ENCODE peak calls at places on chromosome 11, in nine cellular contexts. One of them, this sample, is unnamed.

GRCh38 chr11:28107331-28107725 is 628 bp downstream of the KIF18A start:
- DNase-seq in uterus: no peak
- DNase-seq in upper lobe of right lung: no peak
- DNase-seq in colonic mucosa: no peak
- DNase-seq in suprapubic skin: no peak
- DNase-seq in endothelial cell of umbilical vein: peak; percentile 70
- DNase-seq in PC-3: peak; percentile 19
- DNase-seq in CD8-positive, alpha-beta T cell: no peak
- DNase-seq in kidney: no peak
- DNase-seq in this sample: no peak

GRCh38 chr11:6258141-6258540 is 1.5 kb upstream of the CCKBR start:
- DNase-seq in uterus: no peak
- DNase-seq in upper lobe of right lung: no peak
- DNase-seq in colonic mucosa: no peak
- DNase-seq in suprapubic skin: no peak
- DNase-seq in endothelial cell of umbilical vein: no peak
- DNase-seq in PC-3: no peak
- DNase-seq in CD8-positive, alpha-beta T cell: no peak
- DNase-seq in kidney: no peak
- DNase-seq in this sample: no peak

GRCh38 chr11:99162819-99163218 is 142.1 kb downstream of the CNTN5 start:
- DNase-seq in uterus: no peak
- DNase-seq in upper lobe of right lung: no peak
- DNase-seq in colonic mucosa: no peak
- DNase-seq in suprapubic skin: no peak
- DNase-seq in endothelial cell of umbilical vein: no peak
- DNase-seq in PC-3: no peak
- DNase-seq in CD8-positive, alpha-beta T cell: no peak
- DNase-seq in kidney: no peak
- DNase-seq in this sample: no peak

GRCh38 chr11:8683115-8683807 is 669 bp downstream of the RPL27A start:
- DNase-seq in uterus: no peak
- DNase-seq in upper lobe of right lung: peak; percentile 71
- DNase-seq in colonic mucosa: no peak
- DNase-seq in suprapubic skin: no peak
- DNase-seq in endothelial cell of umbilical vein: no peak
- DNase-seq in PC-3: no peak
- DNase-seq in CD8-positive, alpha-beta T cell: no peak
- DNase-seq in kidney: no peak
- DNase-seq in this sample: peak; percentile 29

GRCh38 chr11:18731949-18732821 is 6.2 kb upstream of the IGSF22 start:
- DNase-seq in uterus: peak; percentile 59
- DNase-seq in upper lobe of right lung: no peak
- DNase-seq in colonic mucosa: peak; percentile 52
- DNase-seq in suprapubic skin: no peak
- DNase-seq in endothelial cell of umbilical vein: peak; percentile 60
- DNase-seq in PC-3: peak; percentile 70
- DNase-seq in CD8-positive, alpha-beta T cell: peak; percentile 82
- DNase-seq in kidney: no peak
- DNase-seq in this sample: no peak

GRCh38 chr11:1227551-1228182 is 4.8 kb downstream of the MUC5B start:
- DNase-seq in uterus: no peak
- DNase-seq in upper lobe of right lung: peak; percentile 60
- DNase-seq in colonic mucosa: peak; percentile 17
- DNase-seq in suprapubic skin: peak; percentile 60
- DNase-seq in endothelial cell of umbilical vein: no peak
- DNase-seq in PC-3: no peak
- DNase-seq in CD8-positive, alpha-beta T cell: no peak
- DNase-seq in kidney: peak; percentile 67
- DNase-seq in this sample: peak; percentile 64

GRCh38 chr11:61480936-61481335 is 27.6 kb upstream of the LRRC10B start:
- DNase-seq in uterus: no peak
- DNase-seq in upper lobe of right lung: no peak
- DNase-seq in colonic mucosa: peak; percentile 29
- DNase-seq in suprapubic skin: no peak
- DNase-seq in endothelial cell of umbilical vein: no peak
- DNase-seq in PC-3: peak; percentile 58
- DNase-seq in CD8-positive, alpha-beta T cell: no peak
- DNase-seq in kidney: no peak
- DNase-seq in this sample: no peak

GRCh38 chr11:7749456-7749855 is 43.2 kb upstream of the OVCH2 start:
- DNase-seq in uterus: no peak
- DNase-seq in upper lobe of right lung: no peak
- DNase-seq in colonic mucosa: no peak
- DNase-seq in suprapubic skin: no peak
- DNase-seq in endothelial cell of umbilical vein: no peak
- DNase-seq in PC-3: no peak
- DNase-seq in CD8-positive, alpha-beta T cell: no peak
- DNase-seq in kidney: no peak
- DNase-seq in this sample: no peak

GRCh38 chr11:19288256-19288655 is 47.5 kb upstream of the E2F8 start:
- DNase-seq in uterus: no peak
- DNase-seq in upper lobe of right lung: no peak
- DNase-seq in colonic mucosa: no peak
- DNase-seq in suprapubic skin: no peak
- DNase-seq in endothelial cell of umbilical vein: no peak
- DNase-seq in PC-3: no peak
- DNase-seq in CD8-positive, alpha-beta T cell: no peak
- DNase-seq in kidney: no peak
- DNase-seq in this sample: no peak

GRCh38 chr11:65423516-65424199 is 1.1 kb downstream of the NEAT1 start:
- DNase-seq in uterus: peak; percentile 28
- DNase-seq in upper lobe of right lung: peak; percentile 69
- DNase-seq in colonic mucosa: peak; percentile 51
- DNase-seq in suprapubic skin: peak; percentile 80
- DNase-seq in endothelial cell of umbilical vein: peak; percentile 28
- DNase-seq in PC-3: peak; percentile 32
- DNase-seq in CD8-positive, alpha-beta T cell: peak; percentile 77
- DNase-seq in kidney: peak; percentile 78
- DNase-seq in this sample: peak; percentile 42
- H3K4me1 ChIP-seq in uterus: no peaks in the 10 kb centered on the region
- H3K4me1 ChIP-seq in upper lobe of right lung: peaks cover 33% of the 10 kb centered on the region
- H3K4me1 ChIP-seq in colonic mucosa: peaks cover 5% of the 10 kb centered on the region
- H3K4me1 ChIP-seq in suprapubic skin: peaks cover 45% of the 10 kb centered on the region
- H3K4me1 ChIP-seq in endothelial cell of umbilical vein: peaks cover 45% of the 10 kb centered on the region
- H3K4me1 ChIP-seq in PC-3: peaks cover 50% of the 10 kb centered on the region
- H3K4me1 ChIP-seq in CD8-positive, alpha-beta T cell: peaks cover 53% of the 10 kb centered on the region
- H3K4me1 ChIP-seq in kidney: peaks cover 30% of the 10 kb centered on the region
- H3K4me1 ChIP-seq in this sample: peaks cover 28% of the 10 kb centered on the region

GRCh38 chr11:58391879-58392278 is 14.8 kb downstream of the OR5B3 start:
- DNase-seq in uterus: no peak
- DNase-seq in upper lobe of right lung: no peak
- DNase-seq in colonic mucosa: no peak
- DNase-seq in suprapubic skin: no peak
- DNase-seq in endothelial cell of umbilical vein: no peak
- DNase-seq in PC-3: peak; percentile 93
- DNase-seq in CD8-positive, alpha-beta T cell: no peak
- DNase-seq in kidney: no peak
- DNase-seq in this sample: no peak

GRCh38 chr11:58395581-58395980 is 11.1 kb downstream of the OR5B3 start:
- DNase-seq in uterus: no peak
- DNase-seq in upper lobe of right lung: no peak
- DNase-seq in colonic mucosa: no peak
- DNase-seq in suprapubic skin: no peak
- DNase-seq in endothelial cell of umbilical vein: no peak
- DNase-seq in PC-3: peak; percentile 39
- DNase-seq in CD8-positive, alpha-beta T cell: no peak
- DNase-seq in kidney: no peak
- DNase-seq in this sample: no peak

GRCh38 chr11:58394195-58394594 is 12.5 kb downstream of the OR5B3 start:
- DNase-seq in uterus: no peak
- DNase-seq in upper lobe of right lung: no peak
- DNase-seq in colonic mucosa: no peak
- DNase-seq in suprapubic skin: no peak
- DNase-seq in endothelial cell of umbilical vein: peak; percentile 79
- DNase-seq in PC-3: peak; percentile 99
- DNase-seq in CD8-positive, alpha-beta T cell: no peak
- DNase-seq in kidney: no peak
- DNase-seq in this sample: no peak

GRCh38 chr11:58392741-58393140 is 13.9 kb downstream of the OR5B3 start:
- DNase-seq in uterus: no peak
- DNase-seq in upper lobe of right lung: no peak
- DNase-seq in colonic mucosa: no peak
- DNase-seq in suprapubic skin: no peak
- DNase-seq in endothelial cell of umbilical vein: peak; percentile 11
- DNase-seq in PC-3: peak; percentile 98
- DNase-seq in CD8-positive, alpha-beta T cell: no peak
- DNase-seq in kidney: no peak
- DNase-seq in this sample: no peak

DNA sequence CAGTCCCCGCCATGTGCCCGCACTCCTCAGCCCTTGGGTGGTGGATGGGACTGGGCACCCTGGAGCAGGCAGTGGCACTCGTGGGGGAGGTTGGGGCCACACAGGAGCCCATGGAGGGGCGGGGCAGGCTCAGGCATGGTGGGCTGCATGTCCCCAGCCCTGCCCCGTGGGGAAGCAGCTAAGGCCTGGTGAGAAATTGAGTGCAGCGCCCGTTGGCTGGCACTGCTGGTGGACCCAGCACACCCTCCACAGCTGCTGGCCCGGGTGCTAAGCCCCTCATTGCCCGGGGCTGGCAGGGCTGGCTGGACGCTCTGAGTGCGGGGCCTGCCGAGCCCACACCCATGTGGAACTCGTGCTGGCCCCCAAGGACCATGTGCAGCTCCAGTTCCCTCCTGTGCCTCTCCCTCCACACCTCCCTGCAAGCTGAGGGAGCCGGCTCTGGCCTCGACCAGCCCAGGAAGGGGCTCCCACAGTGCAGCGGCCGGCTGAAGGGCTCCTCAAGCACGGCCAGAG is 16.1 kb downstream of the OR5B3 start:
- DNase-seq in uterus: no peak
- DNase-seq in upper lobe of right lung: peak; percentile 56
- DNase-seq in colonic mucosa: no peak
- DNase-seq in suprapubic skin: no peak
- DNase-seq in endothelial cell of umbilical vein: no peak
- DNase-seq in PC-3: no peak
- DNase-seq in CD8-positive, alpha-beta T cell: no peak
- DNase-seq in kidney: peak; percentile 61
- DNase-seq in this sample: peak; percentile 44
- H3K4me1 ChIP-seq in uterus: no peaks in the 10 kb centered on the region
- H3K4me1 ChIP-seq in upper lobe of right lung: no peaks in the 10 kb centered on the region
- H3K4me1 ChIP-seq in colonic mucosa: no peaks in the 10 kb centered on the region
- H3K4me1 ChIP-seq in suprapubic skin: no peaks in the 10 kb centered on the region
- H3K4me1 ChIP-seq in endothelial cell of umbilical vein: peaks cover 18% of the 10 kb centered on the region
- H3K4me1 ChIP-seq in PC-3: peaks cover 48% of the 10 kb centered on the region
- H3K4me1 ChIP-seq in CD8-positive, alpha-beta T cell: no peaks in the 10 kb centered on the region
- H3K4me1 ChIP-seq in kidney: no peaks in the 10 kb centered on the region
- H3K4me1 ChIP-seq in this sample: peaks cover 35% of the 10 kb centered on the region

GRCh38 chr11:14336507-14337503 is 22.2 kb downstream of the RRAS2 start:
- DNase-seq in uterus: no peak
- DNase-seq in upper lobe of right lung: no peak
- DNase-seq in colonic mucosa: no peak
- DNase-seq in suprapubic skin: no peak
- DNase-seq in endothelial cell of umbilical vein: peak; percentile 71
- DNase-seq in PC-3: peak; percentile 96
- DNase-seq in CD8-positive, alpha-beta T cell: no peak
- DNase-seq in kidney: no peak
- DNase-seq in this sample: peak; percentile 67

GRCh38 chr11:14334893-14335292 is 24.1 kb downstream of the RRAS2 start:
- DNase-seq in uterus: no peak
- DNase-seq in upper lobe of right lung: no peak
- DNase-seq in colonic mucosa: no peak
- DNase-seq in suprapubic skin: no peak
- DNase-seq in endothelial cell of umbilical vein: no peak
- DNase-seq in PC-3: no peak
- DNase-seq in CD8-positive, alpha-beta T cell: no peak
- DNase-seq in kidney: no peak
- DNase-seq in this sample: no peak

GRCh38 chr11:14335712-14336111 is 23.3 kb downstream of the RRAS2 start:
- DNase-seq in uterus: no peak
- DNase-seq in upper lobe of right lung: no peak
- DNase-seq in colonic mucosa: no peak
- DNase-seq in suprapubic skin: no peak
- DNase-seq in endothelial cell of umbilical vein: no peak
- DNase-seq in PC-3: no peak
- DNase-seq in CD8-positive, alpha-beta T cell: no peak
- DNase-seq in kidney: no peak
- DNase-seq in this sample: no peak

GRCh38 chr11:14331476-14332136 is 27.4 kb downstream of the RRAS2 start:
- DNase-seq in uterus: no peak
- DNase-seq in upper lobe of right lung: no peak
- DNase-seq in colonic mucosa: no peak
- DNase-seq in suprapubic skin: no peak
- DNase-seq in endothelial cell of umbilical vein: peak; percentile 64
- DNase-seq in PC-3: no peak
- DNase-seq in CD8-positive, alpha-beta T cell: no peak
- DNase-seq in kidney: no peak
- DNase-seq in this sample: no peak

GRCh38 chr11:14334193-14334592 is 24.8 kb downstream of the RRAS2 start:
- DNase-seq in uterus: no peak
- DNase-seq in upper lobe of right lung: no peak
- DNase-seq in colonic mucosa: no peak
- DNase-seq in suprapubic skin: no peak
- DNase-seq in endothelial cell of umbilical vein: no peak
- DNase-seq in PC-3: no peak
- DNase-seq in CD8-positive, alpha-beta T cell: no peak
- DNase-seq in kidney: no peak
- DNase-seq in this sample: no peak
- H3K4me1 ChIP-seq in uterus: no peaks in the 10 kb centered on the region
- H3K4me1 ChIP-seq in upper lobe of right lung: no peaks in the 10 kb centered on the region
- H3K4me1 ChIP-seq in colonic mucosa: no peaks in the 10 kb centered on the region
- H3K4me1 ChIP-seq in suprapubic skin: no peaks in the 10 kb centered on the region
- H3K4me1 ChIP-seq in endothelial cell of umbilical vein: peaks cover 19% of the 10 kb centered on the region
- H3K4me1 ChIP-seq in PC-3: peaks cover 16% of the 10 kb centered on the region
- H3K4me1 ChIP-seq in CD8-positive, alpha-beta T cell: no peaks in the 10 kb centered on the region
- H3K4me1 ChIP-seq in kidney: no peaks in the 10 kb centered on the region
- H3K4me1 ChIP-seq in this sample: peaks cover 50% of the 10 kb centered on the region

GRCh38 chr11:10673476-10674062 is 20.0 kb downstream of the IRAG1 start:
- DNase-seq in uterus: no peak
- DNase-seq in upper lobe of right lung: no peak
- DNase-seq in colonic mucosa: no peak
- DNase-seq in suprapubic skin: no peak
- DNase-seq in endothelial cell of umbilical vein: no peak
- DNase-seq in PC-3: no peak
- DNase-seq in CD8-positive, alpha-beta T cell: no peak
- DNase-seq in kidney: no peak
- DNase-seq in this sample: no peak
- H3K4me1 ChIP-seq in uterus: no peaks in the 10 kb centered on the region
- H3K4me1 ChIP-seq in upper lobe of right lung: peaks cover 45% of the 10 kb centered on the region
- H3K4me1 ChIP-seq in colonic mucosa: peaks cover 5% of the 10 kb centered on the region
- H3K4me1 ChIP-seq in suprapubic skin: peaks cover 43% of the 10 kb centered on the region
- H3K4me1 ChIP-seq in endothelial cell of umbilical vein: peaks cover 8% of the 10 kb centered on the region
- H3K4me1 ChIP-seq in PC-3: peaks cover 10% of the 10 kb centered on the region
- H3K4me1 ChIP-seq in CD8-positive, alpha-beta T cell: no peaks in the 10 kb centered on the region
- H3K4me1 ChIP-seq in kidney: peaks cover 26% of the 10 kb centered on the region
- H3K4me1 ChIP-seq in this sample: no peaks in the 10 kb centered on the region

This sample was measured in RWPE2.